ENCODE peak calls at places on chromosome 10, in seven cellular contexts. One of them, this sample, is unnamed.

GRCh38 chr10:46096426-46096825 is 50.4 kb upstream of the MSMB start:
- DNase-seq in brain microvascular endothelial cell: peak
- DNase-seq in mammary epithelial cell: no peak
- DNase-seq in keratinocyte: no peak
- DNase-seq in AG10803: peak
- DNase-seq in esophagus muscularis mucosa: peak
- DNase-seq in foreskin fibroblast: peak
- DNase-seq in this sample: peak

GRCh38 chr10:3068201-3068967 is 1.0 kb downstream of the PFKP start:
- DNase-seq in AG10803: peak
- DNase-seq in keratinocyte: no peak
- DNase-seq in brain microvascular endothelial cell: peak
- DNase-seq in mammary epithelial cell: peak
- DNase-seq in esophagus muscularis mucosa: no peak
- DNase-seq in foreskin fibroblast: peak
- DNase-seq in this sample: no peak

GRCh38 chr10:100174699-100175677 is 10.8 kb downstream of the ERLIN1 start:
- DNase-seq in esophagus muscularis mucosa: no peak
- DNase-seq in keratinocyte: no peak
- DNase-seq in AG10803: no peak
- DNase-seq in brain microvascular endothelial cell: no peak
- DNase-seq in mammary epithelial cell: no peak
- DNase-seq in foreskin fibroblast: no peak
- DNase-seq in this sample: no peak

GRCh38 chr10:131822694-131823245 is 78.0 kb upstream of the PPP2R2D start:
- DNase-seq in foreskin fibroblast: no peak
- DNase-seq in mammary epithelial cell: no peak
- DNase-seq in keratinocyte: no peak
- DNase-seq in esophagus muscularis mucosa: no peak
- DNase-seq in AG10803: no peak
- DNase-seq in brain microvascular endothelial cell: no peak
- DNase-seq in this sample: no peak

GRCh38 chr10:19874791-19875190 is 58.6 kb downstream of the PLXDC2 start:
- DNase-seq in AG10803: no peak
- DNase-seq in keratinocyte: peak
- DNase-seq in brain microvascular endothelial cell: peak
- DNase-seq in esophagus muscularis mucosa: no peak
- DNase-seq in foreskin fibroblast: no peak
- DNase-seq in mammary epithelial cell: peak
- DNase-seq in this sample: peak

GRCh38 chr10:119198438-119198837 is 8.9 kb upstream of the GRK5 start:
- DNase-seq in brain microvascular endothelial cell: no peak
- DNase-seq in mammary epithelial cell: no peak
- DNase-seq in esophagus muscularis mucosa: no peak
- DNase-seq in AG10803: no peak
- DNase-seq in foreskin fibroblast: peak
- DNase-seq in keratinocyte: no peak
- DNase-seq in this sample: peak

GRCh38 chr10:98664329-98665042 is 217.8 kb upstream of the HPS1 start:
- DNase-seq in brain microvascular endothelial cell: peak
- DNase-seq in keratinocyte: no peak
- DNase-seq in mammary epithelial cell: peak
- DNase-seq in AG10803: peak
- DNase-seq in foreskin fibroblast: peak
- DNase-seq in esophagus muscularis mucosa: no peak
- DNase-seq in this sample: peak

GRCh38 chr10:79275105-79275430 is 72.2 kb upstream of the PPIF start:
- DNase-seq in mammary epithelial cell: no peak
- DNase-seq in AG10803: no peak
- DNase-seq in esophagus muscularis mucosa: no peak
- DNase-seq in foreskin fibroblast: no peak
- DNase-seq in brain microvascular endothelial cell: no peak
- DNase-seq in keratinocyte: no peak
- DNase-seq in this sample: no peak

GRCh38 chr10:45432700-45433472 is 58.9 kb downstream of the ALOX5 start:
- DNase-seq in foreskin fibroblast: no peak
- DNase-seq in esophagus muscularis mucosa: no peak
- DNase-seq in brain microvascular endothelial cell: no peak
- DNase-seq in keratinocyte: no peak
- DNase-seq in mammary epithelial cell: no peak
- DNase-seq in AG10803: no peak
- DNase-seq in this sample: no peak

GRCh38 chr10:133261726-133262325 is 14.8 kb downstream of the ADAM8 start:
- DNase-seq in keratinocyte: no peak
- DNase-seq in mammary epithelial cell: peak
- DNase-seq in esophagus muscularis mucosa: no peak
- DNase-seq in brain microvascular endothelial cell: peak
- DNase-seq in foreskin fibroblast: peak
- DNase-seq in AG10803: peak
- DNase-seq in this sample: peak

GRCh38 chr10:116316533-116316932 is 7.7 kb upstream of the CCDC172 start:
- DNase-seq in keratinocyte: no peak
- DNase-seq in AG10803: no peak
- DNase-seq in esophagus muscularis mucosa: no peak
- DNase-seq in brain microvascular endothelial cell: no peak
- DNase-seq in foreskin fibroblast: no peak
- DNase-seq in mammary epithelial cell: no peak
- DNase-seq in this sample: no peak

GRCh38 chr10:21989453-21990154 is 13.9 kb downstream of the DNAJC1 start:
- DNase-seq in AG10803: peak
- DNase-seq in mammary epithelial cell: peak
- DNase-seq in keratinocyte: no peak
- DNase-seq in brain microvascular endothelial cell: peak
- DNase-seq in foreskin fibroblast: peak
- DNase-seq in esophagus muscularis mucosa: no peak
- DNase-seq in this sample: peak

GRCh38 chr10:24685958-24686540 is 37.6 kb downstream of the ARHGAP21 start:
- DNase-seq in keratinocyte: no peak
- DNase-seq in foreskin fibroblast: peak
- DNase-seq in mammary epithelial cell: no peak
- DNase-seq in AG10803: peak
- DNase-seq in esophagus muscularis mucosa: no peak
- DNase-seq in brain microvascular endothelial cell: peak
- DNase-seq in this sample: peak

GRCh38 chr10:79483299-79483698 is 29.0 kb upstream of the EIF5AL1 start:
- DNase-seq in keratinocyte: no peak
- DNase-seq in AG10803: peak
- DNase-seq in mammary epithelial cell: no peak
- DNase-seq in foreskin fibroblast: no peak
- DNase-seq in brain microvascular endothelial cell: no peak
- DNase-seq in esophagus muscularis mucosa: no peak
- DNase-seq in this sample: no peak

GRCh38 chr10:132460071-132460470 is 63.1 kb downstream of the PWWP2B start:
- DNase-seq in brain microvascular endothelial cell: no peak
- DNase-seq in AG10803: no peak
- DNase-seq in mammary epithelial cell: no peak
- DNase-seq in keratinocyte: no peak
- DNase-seq in foreskin fibroblast: no peak
- DNase-seq in esophagus muscularis mucosa: no peak
- DNase-seq in this sample: no peak

GRCh38 chr10:3172081-3172445 is 519 bp downstream of the PITRM1 start:
- DNase-seq in AG10803: peak
- DNase-seq in mammary epithelial cell: peak
- DNase-seq in foreskin fibroblast: peak
- DNase-seq in brain microvascular endothelial cell: peak
- DNase-seq in keratinocyte: no peak
- DNase-seq in esophagus muscularis mucosa: no peak
- DNase-seq in this sample: peak

GRCh38 chr10:126754966-126755365 is 84.5 kb upstream of the C10orf90 start:
- DNase-seq in foreskin fibroblast: no peak
- DNase-seq in AG10803: no peak
- DNase-seq in brain microvascular endothelial cell: no peak
- DNase-seq in mammary epithelial cell: no peak
- DNase-seq in keratinocyte: no peak
- DNase-seq in esophagus muscularis mucosa: no peak
- DNase-seq in this sample: no peak

GRCh38 chr10:90885176-90885575 is 13.4 kb downstream of the RPP30 start:
- DNase-seq in keratinocyte: no peak
- DNase-seq in AG10803: peak
- DNase-seq in brain microvascular endothelial cell: peak
- DNase-seq in esophagus muscularis mucosa: no peak
- DNase-seq in mammary epithelial cell: peak
- DNase-seq in foreskin fibroblast: peak
- DNase-seq in this sample: no peak

GRCh38 chr10:28480566-28480965 is 52.4 kb upstream of the WAC start:
- DNase-seq in brain microvascular endothelial cell: no peak
- DNase-seq in foreskin fibroblast: no peak
- DNase-seq in AG10803: no peak
- DNase-seq in esophagus muscularis mucosa: no peak
- DNase-seq in mammary epithelial cell: no peak
- DNase-seq in keratinocyte: no peak
- DNase-seq in this sample: no peak

GRCh38 chr10:68074775-68075549 is at the start of gene HERC4:
- DNase-seq in foreskin fibroblast: peak
- DNase-seq in brain microvascular endothelial cell: peak
- DNase-seq in esophagus muscularis mucosa: peak
- DNase-seq in keratinocyte: peak
- DNase-seq in AG10803: peak
- DNase-seq in mammary epithelial cell: peak
- DNase-seq in this sample: peak

GRCh38 chr10:116848032-116848911 is 1.0 kb upstream of the ENO4 start:
- DNase-seq in foreskin fibroblast: peak
- DNase-seq in AG10803: peak
- DNase-seq in mammary epithelial cell: peak
- DNase-seq in esophagus muscularis mucosa: no peak
- DNase-seq in keratinocyte: no peak
- DNase-seq in brain microvascular endothelial cell: no peak
- DNase-seq in this sample: peak

GRCh38 chr10:103933557-103934121 is 15.7 kb upstream of the STN1 start:
- DNase-seq in esophagus muscularis mucosa: no peak
- DNase-seq in AG10803: no peak
- DNase-seq in keratinocyte: no peak
- DNase-seq in foreskin fibroblast: no peak
- DNase-seq in brain microvascular endothelial cell: no peak
- DNase-seq in mammary epithelial cell: no peak
- DNase-seq in this sample: no peak

GRCh38 chr10:103870503-103870902 is 15.1 kb upstream of the SH3PXD2A start:
- DNase-seq in foreskin fibroblast: peak
- DNase-seq in mammary epithelial cell: peak
- DNase-seq in AG10803: peak
- DNase-seq in esophagus muscularis mucosa: no peak
- DNase-seq in brain microvascular endothelial cell: no peak
- DNase-seq in keratinocyte: peak
- DNase-seq in this sample: peak

GRCh38 chr10:74786126-74786525 is 40.3 kb upstream of the KAT6B start:
- DNase-seq in mammary epithelial cell: no peak
- DNase-seq in brain microvascular endothelial cell: no peak
- DNase-seq in foreskin fibroblast: no peak
- DNase-seq in keratinocyte: no peak
- DNase-seq in AG10803: no peak
- DNase-seq in esophagus muscularis mucosa: no peak
- DNase-seq in this sample: peak

GRCh38 chr10:6228010-6228511 is 25.3 kb downstream of the PFKFB3 start:
- DNase-seq in keratinocyte: no peak
- DNase-seq in mammary epithelial cell: no peak
- DNase-seq in foreskin fibroblast: peak
- DNase-seq in esophagus muscularis mucosa: no peak
- DNase-seq in AG10803: no peak
- DNase-seq in brain microvascular endothelial cell: peak
- DNase-seq in this sample: no peak

GRCh38 chr10:8403711-8404371 is 349.4 kb downstream of the GATA3 start:
- DNase-seq in esophagus muscularis mucosa: no peak
- DNase-seq in foreskin fibroblast: no peak
- DNase-seq in keratinocyte: no peak
- DNase-seq in brain microvascular endothelial cell: no peak
- DNase-seq in AG10803: no peak
- DNase-seq in mammary epithelial cell: no peak
- DNase-seq in this sample: no peak
- TF ChIP-seq CTCF in esophagus muscularis mucosa: no peak
- TF ChIP-seq CTCF in foreskin fibroblast: no peak
- TF ChIP-seq CTCF in keratinocyte: peak
- TF ChIP-seq CTCF in brain microvascular endothelial cell: no peak
- TF ChIP-seq CTCF in AG10803: no peak
- TF ChIP-seq CTCF in mammary epithelial cell: no peak
- TF ChIP-seq CTCF in this sample: no peak

DNA sequence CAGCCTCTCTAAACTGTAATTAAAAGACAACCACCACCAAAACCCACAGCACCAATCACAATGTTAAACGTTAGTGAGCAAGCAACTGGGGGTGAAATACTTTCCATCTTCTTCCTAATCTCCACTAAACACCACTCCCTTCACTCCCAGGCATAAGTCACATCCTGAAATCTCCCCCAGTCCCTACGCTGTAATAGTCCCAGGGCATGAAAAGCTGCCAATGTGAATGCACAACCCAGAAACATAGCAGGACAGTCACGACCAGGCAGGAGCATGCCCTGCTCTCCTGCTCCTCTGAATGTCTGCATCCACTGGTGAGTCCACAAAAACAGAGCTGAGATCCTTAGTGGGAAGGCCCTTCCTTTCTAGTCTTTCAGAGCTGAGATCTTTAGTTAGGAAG is 288.9 kb downstream of the PARD3 start:
- DNase-seq in foreskin fibroblast: no peak
- DNase-seq in brain microvascular endothelial cell: peak
- DNase-seq in mammary epithelial cell: peak
- DNase-seq in AG10803: peak
- DNase-seq in keratinocyte: no peak
- DNase-seq in esophagus muscularis mucosa: no peak
- DNase-seq in this sample: no peak
- H3K4me3 ChIP-seq in foreskin fibroblast: no peak
- H3K4me3 ChIP-seq in brain microvascular endothelial cell: no peak
- H3K4me3 ChIP-seq in mammary epithelial cell: no peak
- H3K4me3 ChIP-seq in AG10803: peak
- H3K4me3 ChIP-seq in keratinocyte: peak
- H3K4me3 ChIP-seq in esophagus muscularis mucosa: no peak
- H3K4me3 ChIP-seq in this sample: no peak

GRCh38 chr10:128322950-128323349 is 196.7 kb upstream of the MKI67 start:
- DNase-seq in mammary epithelial cell: no peak
- DNase-seq in foreskin fibroblast: no peak
- DNase-seq in AG10803: no peak
- DNase-seq in brain microvascular endothelial cell: no peak
- DNase-seq in keratinocyte: no peak
- DNase-seq in esophagus muscularis mucosa: peak
- DNase-seq in this sample: no peak

GRCh38 chr10:128324468-128324867 is 198.2 kb upstream of the MKI67 start:
- DNase-seq in keratinocyte: no peak
- DNase-seq in brain microvascular endothelial cell: no peak
- DNase-seq in foreskin fibroblast: no peak
- DNase-seq in AG10803: no peak
- DNase-seq in esophagus muscularis mucosa: peak
- DNase-seq in mammary epithelial cell: no peak
- DNase-seq in this sample: no peak

GRCh38 chr10:128322106-128322505 is 195.9 kb upstream of the MKI67 start:
- DNase-seq in keratinocyte: no peak
- DNase-seq in AG10803: no peak
- DNase-seq in esophagus muscularis mucosa: peak
- DNase-seq in brain microvascular endothelial cell: no peak
- DNase-seq in mammary epithelial cell: no peak
- DNase-seq in foreskin fibroblast: no peak
- DNase-seq in this sample: no peak

GRCh38 chr10:128325788-128326187 is 199.6 kb upstream of the MKI67 start:
- DNase-seq in AG10803: no peak
- DNase-seq in mammary epithelial cell: no peak
- DNase-seq in brain microvascular endothelial cell: no peak
- DNase-seq in foreskin fibroblast: no peak
- DNase-seq in keratinocyte: no peak
- DNase-seq in esophagus muscularis mucosa: peak
- DNase-seq in this sample: no peak

GRCh38 chr10:128324058-128324457 is 197.8 kb upstream of the MKI67 start:
- DNase-seq in brain microvascular endothelial cell: no peak
- DNase-seq in mammary epithelial cell: no peak
- DNase-seq in AG10803: no peak
- DNase-seq in esophagus muscularis mucosa: peak
- DNase-seq in foreskin fibroblast: no peak
- DNase-seq in keratinocyte: no peak
- DNase-seq in this sample: no peak
- TF ChIP-seq CTCF in brain microvascular endothelial cell: no peak
- TF ChIP-seq CTCF in mammary epithelial cell: no peak
- TF ChIP-seq CTCF in AG10803: no peak
- TF ChIP-seq CTCF in esophagus muscularis mucosa: no peak
- TF ChIP-seq CTCF in foreskin fibroblast: no peak
- TF ChIP-seq CTCF in keratinocyte: no peak
- TF ChIP-seq CTCF in this sample: no peak

GRCh38 chr10:7942311-7942710 is 112.2 kb upstream of the GATA3 start:
- DNase-seq in keratinocyte: no peak
- DNase-seq in foreskin fibroblast: peak
- DNase-seq in esophagus muscularis mucosa: no peak
- DNase-seq in mammary epithelial cell: no peak
- DNase-seq in AG10803: no peak
- DNase-seq in brain microvascular endothelial cell: no peak
- DNase-seq in this sample: no peak
- H3K4me3 ChIP-seq in keratinocyte: no peak
- H3K4me3 ChIP-seq in foreskin fibroblast: no peak
- H3K4me3 ChIP-seq in esophagus muscularis mucosa: no peak
- H3K4me3 ChIP-seq in mammary epithelial cell: no peak
- H3K4me3 ChIP-seq in AG10803: no peak
- H3K4me3 ChIP-seq in brain microvascular endothelial cell: no peak
- H3K4me3 ChIP-seq in this sample: no peak

This sample was measured in bronchial epithelial cell.